ENCODE peak calls at places on chromosomes 3 and 15, in ten cellular contexts. D is esophagus squamous epithelium, M is DMS 273 treated with DMSO at 0.1 percent for 48 hours, N is NCI-H2029 treated with DMSO at 0.1 percent for 48 hours, T is OCI-LY7, V is ELF-1, G is COR-L47, I is NCI-H460, S is cardiac muscle cell, O is astrocyte of the spinal cord. K is an unnamed sample.
A peak's percentile ranks its signal among the peaks of the same experiment; 100 is the strongest.

GRCh38 chr15:95175914-95176658 is 944.7 kb downstream of the MCTP2 start:
- DNase-seq in D (no peak), M (no peak), N (no peak), T (no peak), V (no peak), G (no peak), I (no peak), S (no peak), O (no peak), K (no peak)

GRCh38 chr3:184786271-184787010 is 25.5 kb upstream of the VPS8 start:
- DNase-seq in D (peak; percentile 9), M (no peak), N (no peak), T (no peak), V (no peak), G (no peak), I (no peak), S (no peak), O (peak; percentile 55), K (no peak)

GRCh38 chr3:146390967-146391366 is 78.4 kb downstream of the PLSCR2 start:
- DNase-seq in D (no peak), M (no peak), N (no peak), T (no peak), V (no peak), G (no peak), I (no peak), S (no peak), O (peak; percentile 95), K (peak; percentile 55)

GRCh38 chr15:63292241-63292640 is 14.8 kb downstream of the APH1B start:
- DNase-seq in D (no peak), M (no peak), N (no peak), T (no peak), V (no peak), G (no peak), I (no peak), S (no peak), O (no peak), K (no peak)

GRCh38 chr3:122301063-122301462 is 24.0 kb upstream of the CSTA start:
- DNase-seq in D (no peak), M (no peak), N (no peak), T (peak; percentile 16), V (no peak), G (no peak), I (no peak), S (no peak), O (no peak), K (no peak)

GRCh38 chr15:70539912-70540520 is 223.3 kb downstream of the UACA start:
- DNase-seq in D (no peak), M (no peak), N (no peak), T (no peak), V (no peak), G (no peak), I (no peak), S (no peak), O (no peak), K (no peak)

GRCh38 chr3:77815467-77815866 is 775.6 kb downstream of the ROBO2 start:
- DNase-seq in D (no peak), M (no peak), N (no peak), T (no peak), V (peak; percentile 31), G (no peak), I (no peak), S (peak; percentile 28), O (no peak), K (no peak)

GRCh38 chr15:42344763-42345162 is 14.5 kb upstream of the CAPN3 start:
- DNase-seq in D (no peak), M (no peak), N (no peak), T (no peak), V (no peak), G (no peak), I (no peak), S (no peak), O (peak; percentile 44), K (no peak)

GRCh38 chr3:58164199-58164879 is 46.4 kb downstream of the DNASE1L3 start:
- DNase-seq in D (no peak), M (no peak), N (peak; percentile 78), T (no peak), V (no peak), G (peak; percentile 77), I (peak; percentile 45), S (no peak), O (peak; percentile 84), K (no peak)

GRCh38 chr3:101320475-101320874 is at the start of gene IMPG2:
- DNase-seq in D (no peak), M (no peak), N (no peak), T (no peak), V (no peak), G (no peak), I (no peak), S (no peak), O (no peak), K (no peak)

GRCh38 chr3:100492059-100492809 is at the start of gene TMEM45A:
- DNase-seq in D (peak; percentile 35), M (peak; percentile 90), N (peak; percentile 49), T (peak; percentile 5), V (peak; percentile 99), G (peak; percentile 88), I (peak; percentile 89), S (peak; percentile 96), O (peak; percentile 98), K (peak; percentile 72)

GRCh38 chr3:111591555-111591954 is 3.6 kb downstream of the ZBED2 start:
- DNase-seq in D (no peak), M (no peak), N (no peak), T (no peak), V (no peak), G (no peak), I (no peak), S (no peak), O (no peak), K (no peak)

GRCh38 chr3:52228266-52228665 is 2.8 kb upstream of the TLR9 start:
- DNase-seq in D (no peak), M (no peak), N (no peak), T (no peak), V (no peak), G (no peak), I (no peak), S (no peak), O (no peak), K (no peak)

GRCh38 chr3:49611714-49612113 is 57.4 kb downstream of the BSN start:
- DNase-seq in D (no peak), M (no peak), N (no peak), T (no peak), V (no peak), G (no peak), I (no peak), S (no peak), O (no peak), K (no peak)

GRCh38 chr15:36897834-36898233 is 202.5 kb downstream of the MEIS2 start:
- DNase-seq in D (no peak), M (no peak), N (no peak), T (no peak), V (no peak), G (no peak), I (no peak), S (no peak), O (no peak), K (no peak)

GRCh38 chr3:164812042-164812441 is 266.3 kb downstream of the SI start:
- DNase-seq in D (no peak), M (no peak), N (no peak), T (no peak), V (no peak), G (no peak), I (no peak), S (no peak), O (no peak), K (no peak)

GRCh38 chr3:101193957-101194356 is 126.4 kb downstream of the IMPG2 start:
- DNase-seq in D (no peak), M (no peak), N (no peak), T (no peak), V (no peak), G (no peak), I (no peak), S (no peak), O (peak; percentile 33), K (no peak)

GRCh38 chr3:62622553-62623174 is 249.3 kb upstream of the FEZF2 start:
- DNase-seq in D (no peak), M (no peak), N (no peak), T (peak; percentile 66), V (peak; percentile 41), G (peak; percentile 15), I (peak; percentile 46), S (peak; percentile 70), O (peak; percentile 70), K (no peak)

GRCh38 chr3:182258538-182259177 is 534.6 kb upstream of the ATP11B start:
- DNase-seq in D (no peak), M (peak; percentile 38), N (peak; percentile 90), T (peak; percentile 65), V (no peak), G (peak; percentile 64), I (peak; percentile 25), S (peak; percentile 58), O (peak; percentile 71), K (no peak)

GRCh38 chr3:117977504-117978228 is 1057.0 kb downstream of the IGSF11 start:
- DNase-seq in D (no peak), M (no peak), N (no peak), T (no peak), V (no peak), G (no peak), I (no peak), S (no peak), O (no peak), K (no peak)

GRCh38 chr15:80997692-80998091 is 3.0 kb upstream of the TLNRD1 start:
- DNase-seq in D (no peak), M (no peak), N (no peak), T (no peak), V (no peak), G (no peak), I (no peak), S (no peak), O (no peak), K (no peak)

GRCh38 chr3:16124636-16125035 is 49.8 kb upstream of the GALNT15 start:
- DNase-seq in D (no peak), M (no peak), N (no peak), T (no peak), V (no peak), G (no peak), I (no peak), S (no peak), O (peak; percentile 99), K (no peak)

GRCh38 chr15:27866505-27867165 is 232.5 kb downstream of the OCA2 start:
- DNase-seq in D (no peak), M (no peak), N (no peak), T (no peak), V (no peak), G (no peak), I (no peak), S (peak; percentile 17), O (no peak), K (no peak)

GRCh38 chr3:46001178-46001577 is 5.6 kb upstream of the FYCO1 start:
- DNase-seq in D (no peak), M (no peak), N (no peak), T (no peak), V (no peak), G (no peak), I (no peak), S (no peak), O (no peak), K (no peak)

GRCh38 chr3:14093831-14094230 is 30.8 kb downstream of the CHCHD4 start:
- DNase-seq in D (no peak), M (no peak), N (no peak), T (no peak), V (no peak), G (no peak), I (no peak), S (no peak), O (no peak), K (no peak)

GRCh38 chr3:28467414-28467813 is 118.8 kb upstream of the AZI2 start:
- DNase-seq in D (no peak), M (no peak), N (no peak), T (no peak), V (no peak), G (no peak), I (no peak), S (no peak), O (peak; percentile 0), K (no peak)

GRCh38 chr15:90774731-90775521 is 57.8 kb downstream of the BLM start:
- DNase-seq in D (no peak), M (no peak), N (no peak), T (no peak), V (no peak), G (no peak), I (no peak), S (no peak), O (peak; percentile 59), K (no peak)

GRCh38 chr3:128180446-128180845 is 27.2 kb downstream of the EEFSEC start:
- DNase-seq in D (no peak), M (no peak), N (no peak), T (no peak), V (no peak), G (no peak), I (no peak), S (no peak), O (no peak), K (no peak)